ENCODE peak calls at places on chromosomes 13 and 19, in five cellular contexts. M is psoas muscle, S is fibroblast of pulmonary artery, C is Calu3, P is neural crest cell. Z is an unnamed sample.

GRCh38 chr13:25406377-25406776 is 34.6 kb downstream of the ATP8A2 start:
- DNase-seq in M (no peak), S (no peak), C (no peak), P (no peak), Z (peak; percentile 12)

GRCh38 chr19:44846455-44847143 is 502 bp downstream of the NECTIN2 start:
- DNase-seq in M (peak; percentile 40), S (peak; percentile 35), C (peak; percentile 24), P (peak; percentile 37), Z (peak; percentile 67)

GRCh38 chr19:7120499-7120898 is 51.0 kb downstream of the ZNF557 start:
- DNase-seq in M (no peak), S (no peak), C (no peak), P (no peak), Z (no peak)

GRCh38 chr13:77416666-77417212 is 89.8 kb upstream of the MYCBP2 start:
- DNase-seq in M (no peak), S (no peak), C (no peak), P (no peak), Z (no peak)

GRCh38 chr13:34419025-34419424 is 523.0 kb upstream of the NBEA start:
- DNase-seq in M (no peak), S (no peak), C (no peak), P (no peak), Z (no peak)

GRCh38 chr19:54047626-54048025 is 16.1 kb downstream of the VSTM1 start:
- DNase-seq in M (no peak), S (no peak), C (no peak), P (no peak), Z (no peak)

GRCh38 chr13:100290165-100290801 is 201.4 kb downstream of the PCCA start:
- DNase-seq in M (no peak), S (no peak), C (no peak), P (no peak), Z (no peak)

GRCh38 chr19:13068064-13068807 is 34.4 kb downstream of the LYL1 start:
- DNase-seq in M (no peak), S (no peak), C (no peak), P (no peak), Z (no peak)

GRCh38 chr13:27960362-27961226 is 8.5 kb downstream of the CDX2 start:
- DNase-seq in M (peak; percentile 37), S (peak; percentile 31), C (peak; percentile 80), P (peak; percentile 61), Z (peak; percentile 83)

DNA sequence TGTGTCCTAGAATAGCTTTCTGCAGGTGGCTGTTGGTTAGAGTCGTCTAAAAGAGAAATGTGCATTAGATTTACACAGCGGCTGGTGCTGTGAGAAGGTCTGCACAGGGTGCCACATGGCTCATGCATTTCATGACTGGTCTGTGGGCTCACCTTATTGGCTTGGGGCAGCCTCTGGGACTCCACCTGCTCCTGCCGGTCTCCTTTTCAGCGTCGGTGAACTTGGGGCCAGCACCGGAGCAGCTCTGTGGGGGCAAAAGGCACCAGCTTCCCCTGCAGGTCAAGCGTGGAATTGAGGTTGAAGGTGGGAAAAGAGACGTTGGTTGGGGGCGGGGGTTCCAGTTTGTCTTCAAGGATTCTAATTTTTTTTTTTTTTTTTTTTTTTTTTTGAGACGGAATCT is 3.1 kb upstream of the PNMA8C start:
- DNase-seq in M (no peak), S (no peak), C (no peak), P (no peak), Z (no peak)
- TF ChIP-seq CTCF in M (no peak), S (no peak), C (no peak), P (peak; percentile 39), Z (peak; percentile 31)

DNA sequence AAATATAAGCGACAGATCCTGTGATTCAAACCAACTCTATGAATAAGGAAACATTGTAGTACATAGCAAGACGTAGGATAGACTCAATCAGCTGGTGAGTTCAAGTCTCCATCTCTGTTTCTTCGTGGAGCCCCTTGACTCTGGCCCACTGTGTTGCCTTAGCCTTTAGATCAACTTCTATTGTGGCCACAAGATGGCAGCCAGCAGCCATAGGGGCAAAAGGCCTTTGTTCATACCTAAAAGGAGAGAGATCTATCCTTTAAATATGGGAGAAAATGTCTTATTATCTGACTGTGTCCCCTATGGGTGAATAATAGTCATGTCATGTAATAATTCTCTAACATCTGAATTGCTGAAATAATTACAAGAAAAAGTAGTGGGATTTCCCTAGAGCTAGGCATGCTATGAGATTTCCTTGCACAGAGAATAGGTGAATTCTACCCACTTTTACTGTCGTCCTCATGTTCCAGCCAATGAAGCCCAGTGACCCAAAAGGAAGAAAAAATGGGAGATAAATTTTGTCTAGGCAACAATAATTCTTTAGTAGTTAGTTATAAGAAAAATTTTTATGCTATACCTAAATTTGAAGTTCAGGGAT is 129.4 kb downstream of the PCDH20 start:
- DNase-seq in M (no peak), S (peak; percentile 0), C (no peak), P (no peak), Z (peak; percentile 45)
- TF ChIP-seq CTCF in M (no peak), S (no peak), C (no peak), P (peak; percentile 52), Z (peak; percentile 60)

GRCh38 chr19:19327672-19328071 is 7.0 kb downstream of the MAU2 start:
- DNase-seq in M (no peak), S (no peak), C (no peak), P (no peak), Z (no peak)
- TF ChIP-seq CTCF in M (no peak), S (no peak), C (no peak), P (no peak), Z (no peak)

GRCh38 chr13:99027260-99027659 is 49.4 kb upstream of the DOCK9 start:
- DNase-seq in M (no peak), S (no peak), C (no peak), P (no peak), Z (no peak)

GRCh38 chr13:99029576-99029975 is 51.7 kb upstream of the DOCK9 start:
- DNase-seq in M (no peak), S (no peak), C (no peak), P (no peak), Z (no peak)

GRCh38 chr13:99027661-99028425 is 50.0 kb upstream of the DOCK9 start:
- DNase-seq in M (no peak), S (no peak), C (no peak), P (no peak), Z (no peak)

GRCh38 chr13:99031725-99032298 is 53.9 kb upstream of the DOCK9 start:
- DNase-seq in M (no peak), S (no peak), C (no peak), P (no peak), Z (no peak)

DNA sequence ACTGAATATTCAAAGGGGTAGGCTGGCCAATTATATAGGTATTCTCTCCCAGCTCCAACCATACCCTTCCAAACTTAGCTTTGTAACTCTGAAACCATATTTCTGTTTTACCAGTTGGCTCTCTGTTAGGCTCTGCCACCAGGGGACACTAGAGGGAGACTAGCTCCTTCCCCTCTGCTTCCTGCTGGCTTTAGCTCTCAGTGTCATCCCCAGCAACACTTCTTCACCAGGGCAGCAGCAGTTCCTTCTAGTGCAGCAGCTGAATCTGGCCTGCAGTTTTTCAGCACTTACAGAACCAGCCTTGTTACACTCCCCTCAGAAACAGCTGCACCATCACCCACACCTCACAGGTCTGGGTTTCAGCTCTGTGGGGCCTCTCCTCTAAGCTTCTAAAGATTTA is 51.0 kb upstream of the DOCK9 start:
- DNase-seq in M (no peak), S (no peak), C (no peak), P (no peak), Z (no peak)
- TF ChIP-seq CTCF in M (peak; percentile 10), S (peak; percentile 13), C (no peak), P (peak; percentile 45), Z (peak; percentile 29)

DNA sequence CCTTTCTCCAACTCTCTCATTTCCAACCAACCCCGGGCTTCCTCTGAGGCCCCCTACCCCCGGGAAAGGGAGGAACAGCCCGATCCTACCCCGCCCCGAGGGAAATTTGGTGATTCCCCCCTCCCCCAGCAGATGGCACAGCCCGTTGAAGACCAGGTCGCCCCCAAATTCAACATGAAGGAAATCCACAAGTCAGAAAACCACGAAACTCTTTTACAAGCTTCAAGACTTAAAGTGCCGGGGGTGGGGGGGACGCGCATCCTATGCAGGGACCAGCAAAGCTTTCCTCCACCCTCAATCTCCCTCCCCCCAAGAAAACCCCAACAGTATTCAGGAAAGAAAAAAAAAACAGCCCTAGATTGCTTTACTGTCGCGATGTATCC is 1.8 kb downstream of the TCF3 start:
- DNase-seq in M (no peak), S (peak; percentile 10), C (no peak), P (no peak), Z (no peak)
- TF ChIP-seq CTCF in M (no peak), S (no peak), C (no peak), P (peak; percentile 18), Z (no peak)

DNA sequence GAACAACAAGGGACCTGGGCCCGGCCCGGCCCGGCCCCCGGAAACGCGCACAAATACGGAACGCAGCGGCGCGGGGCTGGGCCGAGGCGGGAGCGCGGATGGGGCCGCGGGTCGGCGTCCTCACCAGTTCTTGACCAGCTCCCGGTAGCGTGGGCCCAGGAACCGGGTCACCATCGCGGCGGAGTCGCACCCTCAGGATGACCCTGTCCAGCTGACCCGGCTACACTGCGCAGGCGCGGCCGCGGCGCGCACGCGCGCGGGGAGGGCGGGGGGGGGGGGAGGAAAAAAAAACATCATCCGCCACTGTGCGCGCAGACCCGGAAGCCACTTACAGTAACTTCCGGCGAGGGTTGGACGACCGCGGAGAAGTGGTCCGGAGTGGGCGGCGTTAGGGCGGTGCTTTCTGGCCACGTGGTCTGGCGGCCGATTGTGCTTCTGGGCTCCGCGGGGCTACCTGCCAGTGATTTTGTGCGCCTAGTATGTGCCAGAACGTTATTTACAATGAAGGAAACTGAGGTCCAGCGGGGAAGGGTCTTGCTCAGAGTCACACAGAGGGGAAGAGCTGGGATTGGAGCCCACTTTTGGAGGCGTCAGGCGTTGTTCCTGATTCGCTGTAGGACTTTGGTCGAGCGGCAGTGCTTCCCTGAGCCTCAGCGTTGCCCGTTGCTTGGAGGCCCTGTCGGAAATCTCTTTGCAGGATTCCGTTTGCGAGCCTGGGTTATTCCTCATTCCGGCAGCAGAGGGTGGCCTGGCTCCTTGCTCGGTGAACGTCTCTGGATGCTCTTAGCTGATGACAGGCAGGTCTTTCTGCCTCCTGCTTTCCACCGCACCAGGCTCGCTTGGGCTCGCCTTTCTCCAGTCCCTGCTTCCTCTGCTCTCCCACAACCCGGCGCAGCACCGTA is at the start of gene UQCR11:
- DNase-seq in M (peak; percentile 95), S (peak; percentile 96), C (peak; percentile 88), P (peak; percentile 87), Z (peak; percentile 86)
- TF ChIP-seq CTCF in M (peak; percentile 52), S (peak; percentile 61), C (no peak), P (peak; percentile 67), Z (no peak)

DNA sequence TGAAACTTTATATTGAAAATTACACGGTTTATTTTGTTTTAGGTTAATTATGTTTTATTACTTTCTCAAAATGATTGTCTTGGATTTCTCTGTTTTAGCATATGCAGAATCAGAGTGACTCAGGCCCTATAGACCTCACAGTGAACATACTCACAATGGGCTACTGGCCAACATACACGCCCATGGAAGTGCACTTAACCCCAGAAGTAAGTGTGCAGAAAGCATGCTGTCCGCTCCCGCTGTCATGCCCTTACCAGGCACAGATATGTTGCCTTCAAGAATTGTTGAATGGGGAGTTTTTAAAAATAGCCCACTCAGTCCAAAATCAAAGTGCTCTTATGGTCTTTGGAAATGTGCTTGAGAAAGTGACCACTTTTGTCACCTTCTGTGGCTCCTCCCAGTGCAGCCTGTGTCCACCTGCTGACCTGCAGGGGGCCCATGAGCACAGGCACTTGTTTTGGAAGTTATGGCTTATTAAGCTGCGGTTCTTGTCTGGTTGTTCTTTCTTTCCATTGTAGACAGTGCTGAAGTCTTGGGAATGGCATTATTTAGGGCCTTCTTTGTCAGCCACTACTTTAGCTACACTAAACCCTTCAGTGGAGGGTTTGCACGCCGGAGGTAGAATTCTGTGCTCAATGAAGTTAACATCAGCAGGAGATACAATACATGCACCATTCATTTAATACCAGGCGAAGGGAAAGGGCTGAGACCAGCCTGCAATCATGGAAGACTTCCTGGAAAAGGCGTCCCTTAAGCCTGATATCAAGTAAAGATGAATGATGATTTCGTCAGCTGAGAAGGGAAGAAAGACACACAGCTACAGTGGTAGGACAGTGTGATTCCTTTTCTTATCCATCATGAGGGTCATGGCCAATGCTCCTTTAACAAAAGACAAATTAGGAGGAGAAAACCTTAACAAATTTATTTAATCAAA is 36.7 kb downstream of the CUL4A start:
- DNase-seq in M (no peak), S (peak; percentile 8), C (no peak), P (no peak), Z (peak; percentile 18)
- TF ChIP-seq CTCF in M (peak; percentile 10), S (peak; percentile 40), C (no peak), P (peak; percentile 52), Z (no peak)

Z was measured in endothelial cell.